ENCODE peak calls at places on chromosomes 3 and 15, in eight cellular contexts. One of them, this sample, is unnamed. For H3K4me1 and H3K9me3, the result is how much of the 10 kb centered on the place peaks cover.

GRCh38 chr3:170049146-170050000 is 11.6 kb downstream of the GPR160 start:
- DNase-seq in mammary epithelial cell: no peak
- DNase-seq in upper lobe of right lung: no peak
- DNase-seq in cardiac muscle cell: no peak
- DNase-seq in neural progenitor cell: no peak
- DNase-seq in adrenal gland: peak
- DNase-seq in RWPE2: no peak
- DNase-seq in ovary: no peak
- DNase-seq in this sample: peak

GRCh38 chr3:195227871-195228270 is 43.1 kb downstream of the XXYLT1 start:
- DNase-seq in ovary: no peak
- DNase-seq in RWPE2: no peak
- DNase-seq in cardiac muscle cell: no peak
- DNase-seq in neural progenitor cell: no peak
- DNase-seq in upper lobe of right lung: peak
- DNase-seq in adrenal gland: no peak
- DNase-seq in mammary epithelial cell: no peak
- DNase-seq in this sample: no peak

GRCh38 chr15:74790080-74790916 is 8.4 kb downstream of the CSK start:
- DNase-seq in mammary epithelial cell: no peak
- DNase-seq in adrenal gland: peak
- DNase-seq in upper lobe of right lung: peak
- DNase-seq in neural progenitor cell: no peak
- DNase-seq in RWPE2: no peak
- DNase-seq in cardiac muscle cell: peak
- DNase-seq in ovary: peak
- DNase-seq in this sample: peak

GRCh38 chr15:68484696-68485400 is 52.9 kb upstream of the ITGA11 start:
- DNase-seq in cardiac muscle cell: no peak
- DNase-seq in neural progenitor cell: no peak
- DNase-seq in mammary epithelial cell: no peak
- DNase-seq in upper lobe of right lung: no peak
- DNase-seq in adrenal gland: no peak
- DNase-seq in RWPE2: no peak
- DNase-seq in ovary: peak
- DNase-seq in this sample: no peak

GRCh38 chr3:53342353-53342752 is 5.0 kb downstream of the DCP1A start:
- DNase-seq in RWPE2: no peak
- DNase-seq in cardiac muscle cell: no peak
- DNase-seq in adrenal gland: peak
- DNase-seq in mammary epithelial cell: no peak
- DNase-seq in ovary: no peak
- DNase-seq in neural progenitor cell: no peak
- DNase-seq in upper lobe of right lung: no peak
- DNase-seq in this sample: no peak

GRCh38 chr3:120021523-120021922 is 72.7 kb downstream of the GSK3B start:
- DNase-seq in neural progenitor cell: no peak
- DNase-seq in mammary epithelial cell: peak
- DNase-seq in RWPE2: no peak
- DNase-seq in adrenal gland: no peak
- DNase-seq in upper lobe of right lung: no peak
- DNase-seq in ovary: no peak
- DNase-seq in cardiac muscle cell: no peak
- DNase-seq in this sample: no peak

GRCh38 chr3:153291052-153291689 is 129.1 kb downstream of the RAP2B start:
- DNase-seq in RWPE2: no peak
- DNase-seq in neural progenitor cell: peak
- DNase-seq in ovary: no peak
- DNase-seq in mammary epithelial cell: peak
- DNase-seq in upper lobe of right lung: no peak
- DNase-seq in adrenal gland: no peak
- DNase-seq in cardiac muscle cell: peak
- DNase-seq in this sample: no peak

GRCh38 chr3:108780235-108780634 is 23.0 kb upstream of the RETNLB start:
- DNase-seq in upper lobe of right lung: no peak
- DNase-seq in neural progenitor cell: no peak
- DNase-seq in ovary: no peak
- DNase-seq in mammary epithelial cell: no peak
- DNase-seq in adrenal gland: no peak
- DNase-seq in cardiac muscle cell: no peak
- DNase-seq in RWPE2: no peak
- DNase-seq in this sample: no peak

GRCh38 chr15:78477295-78477694 is 30.1 kb upstream of the HYKK start:
- DNase-seq in ovary: no peak
- DNase-seq in cardiac muscle cell: no peak
- DNase-seq in adrenal gland: no peak
- DNase-seq in upper lobe of right lung: no peak
- DNase-seq in neural progenitor cell: no peak
- DNase-seq in RWPE2: no peak
- DNase-seq in mammary epithelial cell: no peak
- DNase-seq in this sample: no peak

GRCh38 chr3:101994386-101994785 is 145.1 kb downstream of the NFKBIZ start:
- DNase-seq in RWPE2: no peak
- DNase-seq in cardiac muscle cell: no peak
- DNase-seq in ovary: no peak
- DNase-seq in adrenal gland: no peak
- DNase-seq in mammary epithelial cell: peak
- DNase-seq in neural progenitor cell: no peak
- DNase-seq in upper lobe of right lung: no peak
- DNase-seq in this sample: no peak

GRCh38 chr15:26806161-26806560 is 33.3 kb upstream of the GABRB3 start:
- DNase-seq in adrenal gland: peak
- DNase-seq in upper lobe of right lung: no peak
- DNase-seq in neural progenitor cell: no peak
- DNase-seq in cardiac muscle cell: peak
- DNase-seq in RWPE2: no peak
- DNase-seq in ovary: no peak
- DNase-seq in mammary epithelial cell: no peak
- DNase-seq in this sample: no peak

GRCh38 chr3:59273976-59274375 is 224.2 kb upstream of the CFAP20DC start:
- DNase-seq in neural progenitor cell: no peak
- DNase-seq in adrenal gland: no peak
- DNase-seq in RWPE2: no peak
- DNase-seq in ovary: no peak
- DNase-seq in upper lobe of right lung: no peak
- DNase-seq in cardiac muscle cell: no peak
- DNase-seq in mammary epithelial cell: no peak
- DNase-seq in this sample: no peak

GRCh38 chr3:161914703-161915102 is 418.1 kb downstream of the OTOL1 start:
- DNase-seq in neural progenitor cell: peak
- DNase-seq in RWPE2: no peak
- DNase-seq in mammary epithelial cell: no peak
- DNase-seq in adrenal gland: peak
- DNase-seq in upper lobe of right lung: no peak
- DNase-seq in cardiac muscle cell: peak
- DNase-seq in ovary: peak
- DNase-seq in this sample: no peak

GRCh38 chr15:58313304-58313703 is 118.5 kb upstream of the LIPC start:
- DNase-seq in neural progenitor cell: no peak
- DNase-seq in adrenal gland: no peak
- DNase-seq in RWPE2: no peak
- DNase-seq in cardiac muscle cell: no peak
- DNase-seq in upper lobe of right lung: no peak
- DNase-seq in mammary epithelial cell: no peak
- DNase-seq in ovary: no peak
- DNase-seq in this sample: no peak
- TF ChIP-seq CTCF in neural progenitor cell: no peak
- TF ChIP-seq CTCF in adrenal gland: no peak
- TF ChIP-seq CTCF in RWPE2: no peak
- TF ChIP-seq CTCF in cardiac muscle cell: no peak
- TF ChIP-seq CTCF in upper lobe of right lung: no peak
- TF ChIP-seq CTCF in mammary epithelial cell: no peak
- TF ChIP-seq CTCF in ovary: no peak
- TF ChIP-seq CTCF in this sample: no peak

DNA sequence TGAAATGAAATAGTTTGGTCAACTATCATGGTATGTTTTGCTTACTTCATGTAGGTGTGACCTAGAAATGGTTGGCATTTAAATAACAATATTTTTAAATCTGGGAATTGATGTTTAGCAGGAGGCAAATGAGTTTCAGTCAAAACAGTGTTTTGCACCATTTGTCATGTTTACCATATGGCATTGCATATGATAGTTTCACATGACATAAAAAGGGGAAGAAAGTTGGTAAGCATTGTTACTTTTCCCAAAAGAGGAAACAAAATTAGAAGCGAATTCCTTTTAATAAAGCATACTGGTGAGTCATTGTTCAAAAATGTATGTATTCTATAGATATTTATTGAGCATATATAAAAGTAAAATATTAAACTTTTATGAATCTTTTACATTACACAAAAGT is 2.3 kb downstream of the RNF13 start:
- DNase-seq in upper lobe of right lung: no peak
- DNase-seq in adrenal gland: no peak
- DNase-seq in cardiac muscle cell: no peak
- DNase-seq in neural progenitor cell: no peak
- DNase-seq in RWPE2: no peak
- DNase-seq in ovary: no peak
- DNase-seq in mammary epithelial cell: no peak
- DNase-seq in this sample: no peak
- H3K4me1 ChIP-seq in upper lobe of right lung: under half
- H3K4me1 ChIP-seq in adrenal gland: under half
- H3K4me1 ChIP-seq in cardiac muscle cell: under half
- H3K4me1 ChIP-seq in neural progenitor cell: under half
- H3K4me1 ChIP-seq in RWPE2: half or more
- H3K4me1 ChIP-seq in ovary: under half
- H3K4me1 ChIP-seq in mammary epithelial cell: under half
- H3K4me1 ChIP-seq in this sample: under half

DNA sequence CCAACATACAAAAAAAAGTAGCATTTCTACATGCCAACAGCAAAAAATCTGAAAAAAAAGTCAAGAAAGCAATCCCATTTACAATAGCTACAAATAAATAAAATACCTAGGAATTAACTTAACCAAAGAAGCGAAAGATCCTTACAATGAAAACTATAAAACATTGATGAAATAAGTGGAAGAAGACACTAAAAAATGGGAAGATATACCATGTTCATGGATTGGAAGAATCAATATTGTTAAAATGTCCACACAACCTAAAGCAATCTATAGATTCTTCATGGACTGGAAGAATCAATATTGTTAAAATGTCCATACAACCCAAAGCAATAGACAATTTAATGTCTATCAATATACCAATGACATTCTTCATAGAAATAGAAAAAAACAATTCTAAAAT is 21.0 kb downstream of the PEAK1 start:
- DNase-seq in neural progenitor cell: no peak
- DNase-seq in mammary epithelial cell: no peak
- DNase-seq in adrenal gland: no peak
- DNase-seq in RWPE2: no peak
- DNase-seq in upper lobe of right lung: no peak
- DNase-seq in ovary: no peak
- DNase-seq in cardiac muscle cell: no peak
- DNase-seq in this sample: no peak
- H3K9me3 ChIP-seq in neural progenitor cell: under half
- H3K9me3 ChIP-seq in mammary epithelial cell: under half
- H3K9me3 ChIP-seq in adrenal gland: under half
- H3K9me3 ChIP-seq in RWPE2: under half
- H3K9me3 ChIP-seq in upper lobe of right lung: under half
- H3K9me3 ChIP-seq in ovary: under half
- H3K9me3 ChIP-seq in cardiac muscle cell: under half
- H3K9me3 ChIP-seq in this sample: under half

GRCh38 chr15:81151389-81151788 is 17.3 kb downstream of the CFAP161 start:
- DNase-seq in adrenal gland: no peak
- DNase-seq in mammary epithelial cell: no peak
- DNase-seq in neural progenitor cell: no peak
- DNase-seq in ovary: no peak
- DNase-seq in cardiac muscle cell: no peak
- DNase-seq in upper lobe of right lung: no peak
- DNase-seq in RWPE2: no peak
- DNase-seq in this sample: no peak

GRCh38 chr15:81156324-81156723 is 22.3 kb downstream of the CFAP161 start:
- DNase-seq in neural progenitor cell: no peak
- DNase-seq in upper lobe of right lung: no peak
- DNase-seq in cardiac muscle cell: no peak
- DNase-seq in mammary epithelial cell: no peak
- DNase-seq in adrenal gland: no peak
- DNase-seq in RWPE2: no peak
- DNase-seq in ovary: no peak
- DNase-seq in this sample: no peak

GRCh38 chr15:81155375-81156218 is 21.5 kb downstream of the CFAP161 start:
- DNase-seq in upper lobe of right lung: no peak
- DNase-seq in neural progenitor cell: peak
- DNase-seq in adrenal gland: peak
- DNase-seq in mammary epithelial cell: peak
- DNase-seq in cardiac muscle cell: peak
- DNase-seq in ovary: peak
- DNase-seq in RWPE2: no peak
- DNase-seq in this sample: no peak

GRCh38 chr15:81152799-81153198 is 18.7 kb downstream of the CFAP161 start:
- DNase-seq in mammary epithelial cell: peak
- DNase-seq in adrenal gland: no peak
- DNase-seq in cardiac muscle cell: no peak
- DNase-seq in upper lobe of right lung: no peak
- DNase-seq in RWPE2: no peak
- DNase-seq in ovary: no peak
- DNase-seq in neural progenitor cell: no peak
- DNase-seq in this sample: no peak

DNA sequence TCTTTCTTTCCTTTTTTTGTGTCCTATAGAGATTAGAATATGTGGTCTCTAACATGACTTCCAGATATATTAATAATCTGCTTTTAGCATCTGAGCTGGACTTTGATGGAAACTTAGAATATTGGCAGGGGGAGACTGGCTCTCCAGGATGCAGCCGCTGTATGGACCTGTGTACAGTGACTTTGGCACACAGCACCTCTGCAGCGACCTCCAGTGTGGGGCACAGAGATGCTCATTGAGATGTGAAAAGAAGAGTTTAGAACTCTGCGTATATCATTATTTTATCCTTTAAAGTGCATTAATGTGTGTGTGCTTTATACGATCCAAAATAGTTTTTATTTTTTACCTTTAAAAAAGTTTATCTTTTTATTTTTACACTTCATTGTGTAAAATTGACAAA is 18.3 kb downstream of the CFAP161 start:
- DNase-seq in ovary: no peak
- DNase-seq in cardiac muscle cell: no peak
- DNase-seq in adrenal gland: no peak
- DNase-seq in RWPE2: no peak
- DNase-seq in neural progenitor cell: no peak
- DNase-seq in mammary epithelial cell: no peak
- DNase-seq in upper lobe of right lung: no peak
- DNase-seq in this sample: no peak
- TF ChIP-seq CTCF in ovary: no peak
- TF ChIP-seq CTCF in cardiac muscle cell: no peak
- TF ChIP-seq CTCF in adrenal gland: no peak
- TF ChIP-seq CTCF in RWPE2: peak
- TF ChIP-seq CTCF in neural progenitor cell: peak
- TF ChIP-seq CTCF in mammary epithelial cell: no peak
- TF ChIP-seq CTCF in upper lobe of right lung: no peak
- TF ChIP-seq CTCF in this sample: no peak

GRCh38 chr3:80855482-80855881 is 906.0 kb downstream of the GBE1 start:
- DNase-seq in RWPE2: no peak
- DNase-seq in ovary: no peak
- DNase-seq in neural progenitor cell: no peak
- DNase-seq in cardiac muscle cell: no peak
- DNase-seq in upper lobe of right lung: no peak
- DNase-seq in mammary epithelial cell: no peak
- DNase-seq in adrenal gland: no peak
- DNase-seq in this sample: no peak
- H3K4me1 ChIP-seq in RWPE2: under half
- H3K4me1 ChIP-seq in ovary: under half
- H3K4me1 ChIP-seq in neural progenitor cell: under half
- H3K4me1 ChIP-seq in cardiac muscle cell: under half
- H3K4me1 ChIP-seq in upper lobe of right lung: under half
- H3K4me1 ChIP-seq in mammary epithelial cell: under half
- H3K4me1 ChIP-seq in adrenal gland: under half
- H3K4me1 ChIP-seq in this sample: under half

GRCh38 chr3:83926291-83926690 is 1032.5 kb upstream of the CADM2 start:
- DNase-seq in cardiac muscle cell: no peak
- DNase-seq in RWPE2: no peak
- DNase-seq in neural progenitor cell: no peak
- DNase-seq in mammary epithelial cell: no peak
- DNase-seq in upper lobe of right lung: no peak
- DNase-seq in adrenal gland: no peak
- DNase-seq in ovary: no peak
- DNase-seq in this sample: no peak
- H3K9me3 ChIP-seq in cardiac muscle cell: under half
- H3K9me3 ChIP-seq in RWPE2: under half
- H3K9me3 ChIP-seq in neural progenitor cell: under half
- H3K9me3 ChIP-seq in mammary epithelial cell: under half
- H3K9me3 ChIP-seq in upper lobe of right lung: under half
- H3K9me3 ChIP-seq in adrenal gland: under half
- H3K9me3 ChIP-seq in ovary: under half
- H3K9me3 ChIP-seq in this sample: under half